ENCODE peak calls at places on chromosomes 11 and 22, in nine cellular contexts. K, L, W, X, Q, D, S, C and U are unnamed samples.

GRCh38 chr11:121231576-121232278 is 60.8 kb upstream of the SC5D start:
- DNase-seq in K (no peak), L (peak; percentile 70), W (no peak), X (no peak), Q (no peak), D (no peak), S (no peak), C (no peak), U (peak; percentile 31)

GRCh38 chr11:119493712-119494111 is 70.7 kb upstream of the THY1 start:
- DNase-seq in K (no peak), L (peak; percentile 40), W (peak; percentile 26), X (no peak), Q (no peak), D (no peak), S (no peak), C (no peak), U (peak; percentile 87)

GRCh38 chr22:42328130-42328821 is 57.8 kb upstream of the TCF20 start:
- DNase-seq in K (no peak), L (no peak), W (no peak), X (no peak), Q (no peak), D (no peak), S (no peak), C (no peak), U (no peak)

GRCh38 chr11:15775051-15775541 is 581.2 kb downstream of the SOX6 start:
- DNase-seq in K (no peak), L (no peak), W (no peak), X (peak; percentile 65), Q (no peak), D (no peak), S (no peak), C (no peak), U (no peak)

GRCh38 chr11:114197799-114198500 is 98.2 kb upstream of the NNMT start:
- DNase-seq in K (peak; percentile 55), L (peak; percentile 95), W (peak; percentile 76), X (peak; percentile 93), Q (peak; percentile 88), D (no peak), S (no peak), C (peak; percentile 80), U (no peak)

GRCh38 chr11:44094260-44094868 is 1.1 kb upstream of the EXT2 start:
- DNase-seq in K (peak; percentile 57), L (peak; percentile 83), W (peak; percentile 79), X (peak; percentile 92), Q (peak; percentile 87), D (peak; percentile 82), S (peak; percentile 91), C (peak; percentile 73), U (peak; percentile 78)

GRCh38 chr11:122103366-122103765 is 12.6 kb downstream of the BLID start:
- DNase-seq in K (no peak), L (no peak), W (no peak), X (no peak), Q (no peak), D (no peak), S (no peak), C (no peak), U (no peak)

GRCh38 chr11:111749646-111750045 is 16.5 kb downstream of the PPP2R1B start:
- DNase-seq in K (no peak), L (no peak), W (no peak), X (no peak), Q (no peak), D (no peak), S (no peak), C (no peak), U (no peak)

GRCh38 chr22:33529424-33530113 is 390.7 kb downstream of the LARGE1 start:
- DNase-seq in K (no peak), L (peak; percentile 66), W (no peak), X (no peak), Q (no peak), D (no peak), S (no peak), C (no peak), U (no peak)

GRCh38 chr11:3225159-3225758 is 6.6 kb upstream of the MRGPRG start:
- DNase-seq in K (no peak), L (peak; percentile 9), W (no peak), X (peak; percentile 50), Q (no peak), D (peak; percentile 39), S (no peak), C (no peak), U (no peak)

GRCh38 chr11:16011396-16011795 is 344.9 kb downstream of the SOX6 start:
- DNase-seq in K (no peak), L (no peak), W (no peak), X (no peak), Q (no peak), D (no peak), S (no peak), C (no peak), U (no peak)

GRCh38 chr11:108496643-108497256 is 1.4 kb downstream of the POGLUT3 start:
- DNase-seq in K (no peak), L (no peak), W (no peak), X (no peak), Q (no peak), D (no peak), S (no peak), C (no peak), U (no peak)

GRCh38 chr11:124950606-124951330 is 3.2 kb upstream of the CCDC15 start:
- DNase-seq in K (no peak), L (no peak), W (no peak), X (no peak), Q (no peak), D (no peak), S (no peak), C (no peak), U (no peak)

GRCh38 chr11:104529916-104530315 is 366.0 kb upstream of the PDGFD start:
- DNase-seq in K (no peak), L (no peak), W (no peak), X (no peak), Q (no peak), D (no peak), S (no peak), C (no peak), U (no peak)

GRCh38 chr11:61696602-61697001 is 16.4 kb downstream of the DAGLA start:
- DNase-seq in K (peak; percentile 70), L (no peak), W (no peak), X (no peak), Q (no peak), D (no peak), S (no peak), C (no peak), U (no peak)
- H3K4me1 ChIP-seq in K (peaks cover 18% of the 10 kb centered on the region), L (peaks cover 51% of the 10 kb centered on the region), W (peaks cover 90% of the 10 kb centered on the region), X (no peaks in the 10 kb centered on the region), Q (peaks cover 80% of the 10 kb centered on the region), D (peaks cover 20% of the 10 kb centered on the region), S (peaks cover 77% of the 10 kb centered on the region), C (peaks cover 77% of the 10 kb centered on the region), U (peaks cover 64% of the 10 kb centered on the region)

GRCh38 chr11:10590516-10590915 is 22.1 kb upstream of the LYVE1 start:
- DNase-seq in K (no peak), L (no peak), W (no peak), X (no peak), Q (no peak), D (no peak), S (no peak), C (no peak), U (no peak)

GRCh38 chr11:10584071-10584501 is 15.6 kb upstream of the LYVE1 start:
- DNase-seq in K (no peak), L (no peak), W (no peak), X (peak; percentile 55), Q (no peak), D (no peak), S (no peak), C (no peak), U (no peak)

GRCh38 chr11:10591741-10592140 is 23.3 kb upstream of the LYVE1 start:
- DNase-seq in K (no peak), L (no peak), W (no peak), X (no peak), Q (no peak), D (no peak), S (no peak), C (no peak), U (no peak)

GRCh38 chr11:10588904-10589303 is 20.4 kb upstream of the LYVE1 start:
- DNase-seq in K (no peak), L (no peak), W (no peak), X (no peak), Q (no peak), D (no peak), S (no peak), C (no peak), U (no peak)

DNA sequence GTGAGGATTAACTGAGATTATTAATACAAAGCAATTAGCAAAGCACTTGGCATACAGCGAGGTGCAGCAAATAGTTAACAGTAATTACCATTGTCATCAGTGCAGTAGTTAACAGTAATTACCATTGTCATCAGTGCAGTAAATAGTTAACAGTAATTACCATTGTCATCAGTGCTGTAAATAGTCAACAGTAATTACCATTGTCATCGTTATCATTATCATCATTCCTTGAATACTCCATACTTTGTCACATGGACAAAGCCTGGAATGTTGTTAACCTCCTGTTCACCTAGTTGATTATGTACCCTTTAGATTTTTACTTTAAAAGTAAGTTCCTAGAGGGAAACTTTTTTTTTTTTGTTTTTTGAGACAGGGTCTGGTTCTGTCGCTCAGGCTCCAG is 19.5 kb upstream of the LYVE1 start:
- DNase-seq in K (no peak), L (no peak), W (no peak), X (no peak), Q (no peak), D (no peak), S (no peak), C (no peak), U (no peak)
- H3K4me1 ChIP-seq in K (no peaks in the 10 kb centered on the region), L (peaks cover 11% of the 10 kb centered on the region), W (peaks cover 13% of the 10 kb centered on the region), X (peaks cover 20% of the 10 kb centered on the region), Q (no peaks in the 10 kb centered on the region), D (peaks cover 31% of the 10 kb centered on the region), S (peaks cover 26% of the 10 kb centered on the region), C (peaks cover 7% of the 10 kb centered on the region), U (peaks cover 24% of the 10 kb centered on the region)

DNA sequence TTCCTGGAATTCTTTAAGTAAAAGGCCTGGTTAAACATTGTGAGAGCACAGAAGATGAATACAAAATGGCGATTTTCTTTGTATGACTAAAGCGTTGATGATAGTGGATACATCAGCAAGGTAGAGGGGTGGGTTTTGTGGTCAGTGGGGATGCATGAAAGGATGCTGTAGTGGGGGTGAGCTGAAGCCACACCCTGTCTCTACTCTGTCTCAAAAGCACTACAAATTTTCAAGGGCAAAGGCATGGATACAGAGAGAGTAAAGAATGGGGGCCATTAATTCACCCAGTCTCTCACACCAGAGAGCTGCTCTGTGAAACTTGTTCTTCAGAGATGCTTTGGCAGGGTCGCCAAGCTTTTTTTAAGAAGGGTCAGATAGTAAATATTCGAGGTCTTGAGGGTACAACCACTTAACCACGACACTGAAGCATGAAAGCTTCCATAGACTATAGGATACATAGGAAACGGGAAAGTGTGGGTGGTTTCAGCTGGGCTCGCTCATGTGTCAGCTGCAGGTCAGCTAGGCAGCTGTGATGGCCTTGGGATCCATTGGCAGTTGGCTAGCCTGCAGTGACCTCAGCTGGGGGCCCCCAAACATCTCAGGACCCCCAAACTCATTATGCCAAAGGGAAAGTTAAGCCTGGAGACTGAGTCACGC is 8.3 kb downstream of the TMEM138 start:
- DNase-seq in K (no peak), L (no peak), W (no peak), X (no peak), Q (no peak), D (no peak), S (no peak), C (no peak), U (no peak)
- H3K4me1 ChIP-seq in K (no peaks in the 10 kb centered on the region), L (peaks cover 51% of the 10 kb centered on the region), W (peaks cover 5% of the 10 kb centered on the region), X (no peaks in the 10 kb centered on the region), Q (peaks cover 13% of the 10 kb centered on the region), D (no peaks in the 10 kb centered on the region), S (peaks cover 35% of the 10 kb centered on the region), C (no peaks in the 10 kb centered on the region), U (no peaks in the 10 kb centered on the region)

DNA sequence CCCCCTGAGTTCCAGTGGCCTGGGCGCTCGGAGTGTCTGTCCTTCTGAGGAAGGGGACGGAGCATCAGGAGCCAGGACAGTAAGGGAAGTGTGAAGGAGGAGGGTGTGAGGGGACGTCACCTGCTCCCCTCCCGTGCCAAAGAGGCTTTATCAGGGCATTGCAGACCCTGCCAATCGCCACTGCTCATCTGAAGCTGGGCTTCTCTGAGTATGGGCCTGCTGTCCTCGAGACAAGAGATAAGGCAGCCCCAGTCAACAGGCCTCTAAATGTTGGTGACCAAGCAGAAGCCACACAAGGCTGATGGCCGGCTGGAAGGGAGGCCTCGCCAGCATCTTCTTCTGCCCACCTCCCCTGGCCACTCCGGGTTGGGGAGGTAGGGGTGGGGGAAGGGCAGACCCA is 29.8 kb downstream of the LIF start:
- DNase-seq in K (no peak), L (no peak), W (no peak), X (no peak), Q (no peak), D (no peak), S (no peak), C (no peak), U (no peak)
- H3K4me1 ChIP-seq in K (peaks cover 4% of the 10 kb centered on the region), L (peaks cover 15% of the 10 kb centered on the region), W (peaks cover 16% of the 10 kb centered on the region), X (peaks cover 3% of the 10 kb centered on the region), Q (no peaks in the 10 kb centered on the region), D (peaks cover 8% of the 10 kb centered on the region), S (peaks cover 25% of the 10 kb centered on the region), C (peaks cover 5% of the 10 kb centered on the region), U (peaks cover 32% of the 10 kb centered on the region)